ENCODE peak calls at places on chromosome 19, in seven cellular contexts. J, I, N, W, V, K and D are unnamed samples.

GRCh38 chr19:28560786-28561185 is 652.2 kb downstream of the UQCRFS1 start:
- DNase-seq in J (no peak), I (no peak), N (no peak), W (no peak), V (no peak), K (no peak), D (no peak)

GRCh38 chr19:40419066-40419612 is 6.0 kb upstream of the PRX start:
- DNase-seq in J (no peak), I (no peak), N (peak; percentile 33), W (no peak), V (no peak), K (no peak), D (no peak)

GRCh38 chr19:37127999-37128820 is 44.3 kb downstream of the ZNF585A start:
- DNase-seq in J (no peak), I (no peak), N (no peak), W (no peak), V (no peak), K (no peak), D (no peak)

GRCh38 chr19:53394522-53394973 is 401 bp upstream of the ZNF765 start:
- DNase-seq in J (peak; percentile 49), I (no peak), N (peak; percentile 83), W (no peak), V (peak; percentile 55), K (peak; percentile 31), D (peak; percentile 57)

GRCh38 chr19:53927745-53928144 is 18.7 kb downstream of the CACNG7 start:
- DNase-seq in J (no peak), I (peak; percentile 62), N (peak; percentile 88), W (no peak), V (no peak), K (no peak), D (no peak)

GRCh38 chr19:55369651-55370304 is 485 bp downstream of the IL11 start:
- DNase-seq in J (no peak), I (peak; percentile 58), N (peak; percentile 91), W (no peak), V (no peak), K (no peak), D (no peak)

GRCh38 chr19:13053761-13054604 is 48.7 kb downstream of the LYL1 start:
- DNase-seq in J (peak; percentile 78), I (peak; percentile 89), N (no peak), W (no peak), V (peak; percentile 77), K (peak; percentile 89), D (no peak)

GRCh38 chr19:45772912-45773311 is 3.9 kb upstream of the SIX5 start:
- DNase-seq in J (no peak), I (no peak), N (no peak), W (no peak), V (peak; percentile 29), K (no peak), D (no peak)

GRCh38 chr19:49129238-49129583 is 9.9 kb downstream of the PPFIA3 start:
- DNase-seq in J (no peak), I (no peak), N (peak; percentile 92), W (no peak), V (peak; percentile 58), K (no peak), D (no peak)

DNA sequence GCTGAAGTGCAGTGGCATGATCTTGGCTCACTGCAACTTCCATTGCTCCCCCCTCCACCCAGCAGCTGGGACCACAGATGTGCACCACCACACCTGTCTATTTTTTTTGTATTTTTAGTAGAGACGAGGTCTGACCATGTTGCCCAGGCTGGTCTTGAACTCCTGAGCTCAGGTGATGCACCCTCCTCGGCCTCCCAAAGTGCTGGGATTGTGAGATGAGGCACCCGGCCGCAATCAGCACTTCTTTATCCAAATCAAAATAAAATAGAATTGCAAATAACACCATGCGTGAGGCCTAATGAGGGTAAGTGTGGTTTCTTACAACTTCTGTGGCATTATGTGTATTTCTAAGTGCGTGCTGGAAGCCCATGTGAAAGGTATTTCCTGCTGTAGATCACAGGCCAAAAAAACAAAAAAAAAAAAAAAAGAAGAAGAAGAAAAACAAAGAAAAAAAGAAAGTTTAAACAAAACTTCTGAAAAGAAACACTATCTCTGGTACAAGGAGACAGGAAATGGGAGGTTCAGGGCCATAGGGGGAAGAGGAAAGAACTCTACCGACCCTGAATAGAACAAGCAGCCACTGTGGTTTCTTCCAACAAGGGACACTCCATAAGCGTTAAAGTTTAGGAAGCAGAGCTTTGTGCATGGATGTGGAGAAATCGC is 3.0 kb upstream of the GRAMD1A start:
- DNase-seq in J (no peak), I (no peak), N (no peak), W (no peak), V (no peak), K (no peak), D (no peak)
- H3K4me1 ChIP-seq in J (peaks cover 31% of the 10 kb centered on the region), I (peaks cover 2% of the 10 kb centered on the region), N (peaks cover 1% of the 10 kb centered on the region), W (peaks cover 62% of the 10 kb centered on the region), V (peaks cover 33% of the 10 kb centered on the region), K (peaks cover 75% of the 10 kb centered on the region), D (peaks cover 1% of the 10 kb centered on the region)

GRCh38 chr19:16831531-16831930 is 2.3 kb downstream of the SIN3B start:
- DNase-seq in J (no peak), I (no peak), N (no peak), W (no peak), V (no peak), K (no peak), D (no peak)
- H3K4me1 ChIP-seq in J (peaks cover 18% of the 10 kb centered on the region), I (no peaks in the 10 kb centered on the region), N (no peaks in the 10 kb centered on the region), W (peaks cover 15% of the 10 kb centered on the region), V (peaks cover 10% of the 10 kb centered on the region), K (peaks cover 32% of the 10 kb centered on the region), D (peaks cover 5% of the 10 kb centered on the region)

DNA sequence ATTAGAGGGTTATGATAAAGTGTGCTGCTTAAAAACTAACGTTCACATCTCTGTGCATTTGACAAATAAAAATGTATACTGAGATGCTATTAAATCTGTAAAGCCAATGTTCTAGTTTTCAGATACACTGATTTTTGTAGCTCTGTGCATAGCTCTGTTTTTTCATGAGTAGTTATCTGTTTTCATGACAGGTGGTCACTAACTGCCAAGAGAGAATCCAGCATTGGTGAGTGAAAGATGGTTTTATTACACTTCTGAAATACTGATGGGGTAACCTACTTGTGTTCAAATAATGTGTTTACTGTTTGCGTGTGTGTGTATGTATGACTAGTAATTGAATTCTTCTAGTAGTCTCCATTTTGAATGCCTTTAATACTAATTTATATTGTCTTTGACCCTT is 29.0 kb downstream of the URI1 start:
- DNase-seq in J (no peak), I (no peak), N (no peak), W (no peak), V (no peak), K (no peak), D (no peak)
- H3K4me1 ChIP-seq in J (peaks cover 23% of the 10 kb centered on the region), I (peaks cover 4% of the 10 kb centered on the region), N (no peaks in the 10 kb centered on the region), W (peaks cover 40% of the 10 kb centered on the region), V (peaks cover 12% of the 10 kb centered on the region), K (peaks cover 63% of the 10 kb centered on the region), D (peaks cover 4% of the 10 kb centered on the region)

DNA sequence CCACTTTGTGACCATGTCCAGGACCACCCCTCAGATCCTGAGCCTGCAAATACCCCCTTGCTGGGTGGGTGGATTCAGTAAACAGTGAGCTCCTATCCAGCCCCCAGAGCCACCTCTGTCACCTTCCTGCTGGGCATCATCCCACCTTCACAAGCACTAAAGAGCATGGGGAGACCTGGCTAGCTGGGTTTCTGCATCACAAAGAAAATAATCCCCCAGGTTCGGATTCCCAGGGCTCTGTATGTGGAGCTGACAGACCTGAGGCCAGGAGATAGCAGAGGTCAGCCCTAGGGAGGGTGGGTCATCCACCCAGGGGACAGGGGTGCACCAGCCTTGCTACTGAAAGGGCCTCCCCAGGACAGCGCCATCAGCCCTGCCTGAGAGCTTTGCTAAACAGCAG is 7.7 kb upstream of the CEACAM7 start:
- DNase-seq in J (no peak), I (no peak), N (peak; percentile 17), W (no peak), V (peak; percentile 14), K (no peak), D (no peak)
- H3K4me1 ChIP-seq in J (no peaks in the 10 kb centered on the region), I (no peaks in the 10 kb centered on the region), N (no peaks in the 10 kb centered on the region), W (no peaks in the 10 kb centered on the region), V (peaks cover 18% of the 10 kb centered on the region), K (peaks cover 16% of the 10 kb centered on the region), D (no peaks in the 10 kb centered on the region)

GRCh38 chr19:1943661-1944087 is 2.7 kb downstream of the CSNK1G2 start:
- DNase-seq in J (no peak), I (no peak), N (no peak), W (no peak), V (no peak), K (no peak), D (no peak)
- H3K4me1 ChIP-seq in J (peaks cover 45% of the 10 kb centered on the region), I (peaks cover 13% of the 10 kb centered on the region), N (no peaks in the 10 kb centered on the region), W (peaks cover 34% of the 10 kb centered on the region), V (peaks cover 33% of the 10 kb centered on the region), K (peaks cover 59% of the 10 kb centered on the region), D (no peaks in the 10 kb centered on the region)

DNA sequence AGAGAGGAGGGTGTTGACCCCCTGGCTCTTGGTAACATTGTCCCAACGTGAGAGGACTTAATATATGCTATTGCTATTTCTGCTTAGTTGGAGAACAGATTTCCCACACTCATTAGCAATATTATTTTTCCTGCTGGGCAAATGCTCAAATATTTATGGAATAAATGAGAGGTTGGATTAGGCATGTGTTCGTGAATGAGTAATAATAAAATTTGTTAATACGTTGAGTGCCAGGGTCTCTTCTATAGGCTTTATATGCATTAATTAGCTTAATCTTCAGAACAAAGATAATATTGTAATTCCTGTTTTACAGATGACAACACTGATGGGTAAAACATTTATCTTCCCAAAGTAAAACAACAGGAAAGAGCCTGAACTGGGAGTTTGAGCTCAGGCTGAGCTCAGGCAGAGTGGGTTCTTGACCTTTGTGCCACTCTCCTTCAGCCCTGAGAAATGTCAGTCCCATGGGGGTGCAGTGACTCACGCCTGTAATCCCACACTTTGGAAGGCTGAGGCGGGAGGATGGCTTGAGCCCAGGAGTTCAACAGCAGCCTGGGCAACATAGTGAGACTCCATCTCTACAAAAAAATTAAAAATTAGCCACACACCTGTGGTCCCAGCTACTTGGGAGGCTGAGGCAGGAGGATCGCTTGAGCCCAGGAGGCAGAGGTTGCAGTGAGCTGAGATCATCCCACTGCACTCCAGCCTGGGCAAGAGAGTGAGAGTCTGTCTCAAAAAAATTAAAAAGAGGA is 1.2 kb downstream of the ZNF233 start:
- DNase-seq in J (no peak), I (no peak), N (no peak), W (no peak), V (no peak), K (no peak), D (no peak)
- H3K4me1 ChIP-seq in J (no peaks in the 10 kb centered on the region), I (no peaks in the 10 kb centered on the region), N (no peaks in the 10 kb centered on the region), W (no peaks in the 10 kb centered on the region), V (no peaks in the 10 kb centered on the region), K (no peaks in the 10 kb centered on the region), D (no peaks in the 10 kb centered on the region)